ENCODE peak calls at places on chromosomes 7 and 10, in nine cellular contexts. G, W, T, C, X, L, D, V and A are unnamed samples. For H3K4me1, the result is how much of the 10 kb centered on the place peaks cover.

GRCh38 chr10:71486465-71487114 is 89.9 kb downstream of the CDH23 start:
- DNase-seq in G (peak), W (no peak), T (peak), C (peak), X (peak), L (no peak), D (no peak), V (peak), A (peak)

GRCh38 chr10:30750971-30751677 is 121.6 kb upstream of the LYZL2 start:
- DNase-seq in G (no peak), W (no peak), T (no peak), C (no peak), X (no peak), L (no peak), D (no peak), V (no peak), A (no peak)

GRCh38 chr7:26195182-26195581 is 5.4 kb downstream of the HNRNPA2B1 start:
- DNase-seq in G (no peak), W (no peak), T (no peak), C (no peak), X (no peak), L (no peak), D (no peak), V (no peak), A (no peak)

GRCh38 chr10:127903789-127904188 is 3.1 kb upstream of the PTPRE start:
- DNase-seq in G (no peak), W (no peak), T (no peak), C (no peak), X (no peak), L (no peak), D (no peak), V (no peak), A (no peak)

GRCh38 chr10:13659887-13660544 is 73.3 kb downstream of the PRPF18 start:
- DNase-seq in G (peak), W (peak), T (peak), C (peak), X (peak), L (peak), D (peak), V (peak), A (peak)

GRCh38 chr10:70190581-70190980 is 20.3 kb upstream of the SAR1A start:
- DNase-seq in G (no peak), W (no peak), T (no peak), C (no peak), X (peak), L (no peak), D (no peak), V (no peak), A (no peak)

GRCh38 chr10:101217450-101218281 is 11.6 kb downstream of the LBX1 start:
- DNase-seq in G (no peak), W (no peak), T (peak), C (peak), X (peak), L (peak), D (no peak), V (peak), A (no peak)

GRCh38 chr7:158612546-158612945 is 24.9 kb upstream of the PTPRN2 start:
- DNase-seq in G (no peak), W (no peak), T (no peak), C (no peak), X (no peak), L (no peak), D (no peak), V (no peak), A (no peak)

GRCh38 chr7:4682621-4683042 is 537 bp downstream of the FOXK1 start:
- DNase-seq in G (peak), W (peak), T (peak), C (peak), X (peak), L (peak), D (peak), V (peak), A (peak)

GRCh38 chr7:132380065-132380464 is 196.2 kb downstream of the PLXNA4 start:
- DNase-seq in G (peak), W (no peak), T (no peak), C (no peak), X (peak), L (no peak), D (no peak), V (peak), A (no peak)

GRCh38 chr10:86662186-86663045 is 5.9 kb upstream of the LDB3 start:
- DNase-seq in G (peak), W (no peak), T (no peak), C (no peak), X (no peak), L (peak), D (peak), V (no peak), A (peak)

GRCh38 chr10:62261666-62262065 is 7.0 kb downstream of the RTKN2 start:
- DNase-seq in G (no peak), W (no peak), T (peak), C (no peak), X (no peak), L (no peak), D (no peak), V (no peak), A (no peak)

GRCh38 chr10:63157845-63158624 is 24.9 kb downstream of the NRBF2 start:
- DNase-seq in G (no peak), W (peak), T (peak), C (peak), X (peak), L (no peak), D (no peak), V (peak), A (no peak)

GRCh38 chr7:128004623-128005022 is 26.6 kb downstream of the LRRC4 start:
- DNase-seq in G (no peak), W (no peak), T (no peak), C (no peak), X (no peak), L (no peak), D (no peak), V (no peak), A (no peak)

GRCh38 chr10:117929321-117930067 is 117.2 kb downstream of the RAB11FIP2 start:
- DNase-seq in G (no peak), W (no peak), T (no peak), C (no peak), X (no peak), L (no peak), D (no peak), V (no peak), A (no peak)

GRCh38 chr10:133156674-133157579 is 3.1 kb upstream of the KNDC1 start:
- DNase-seq in G (no peak), W (no peak), T (peak), C (no peak), X (no peak), L (peak), D (peak), V (no peak), A (no peak)

GRCh38 chr10:29555746-29556481 is 78.9 kb downstream of the SVIL start:
- DNase-seq in G (no peak), W (no peak), T (peak), C (peak), X (peak), L (no peak), D (no peak), V (no peak), A (no peak)

GRCh38 chr7:121872831-121873764 is at the start of gene PTPRZ1:
- DNase-seq in G (no peak), W (no peak), T (peak), C (no peak), X (peak), L (peak), D (no peak), V (peak), A (peak)

GRCh38 chr7:38369816-38370493 is 96.5 kb upstream of the TARP start:
- DNase-seq in G (peak), W (peak), T (peak), C (peak), X (peak), L (peak), D (peak), V (peak), A (peak)
- H3K27ac ChIP-seq in G (peak), W (no peak), T (no peak), C (no peak), X (no peak), L (no peak), D (no peak), V (no peak), A (no peak)

DNA sequence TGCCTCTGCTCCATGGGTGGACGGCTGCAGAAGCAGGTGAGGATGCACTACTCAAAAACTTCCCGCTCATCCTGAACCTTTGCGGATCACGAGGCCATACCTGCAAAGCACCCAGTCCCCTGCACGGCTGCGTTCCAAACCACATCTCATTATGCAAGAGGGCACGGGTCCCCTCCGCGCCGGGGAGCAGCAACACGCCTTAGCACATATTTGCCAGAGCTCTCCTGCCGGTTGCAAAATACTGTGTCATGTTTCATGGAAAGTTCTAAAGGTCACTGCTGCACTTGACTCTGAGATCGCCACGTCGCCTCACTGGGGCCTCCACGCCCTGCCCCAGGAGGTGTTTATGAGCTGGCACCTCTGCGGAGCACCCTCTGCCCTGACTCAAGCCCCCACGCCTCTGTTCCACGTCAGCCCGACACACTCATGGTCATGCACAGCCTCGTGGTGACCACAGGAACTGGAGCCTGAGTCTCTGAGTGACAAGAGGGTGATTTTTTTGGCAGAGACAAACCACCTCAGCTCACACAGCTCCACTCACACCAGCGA is 131.8 kb downstream of the PRKAG2 start:
- DNase-seq in G (peak), W (no peak), T (peak), C (peak), X (peak), L (peak), D (no peak), V (peak), A (peak)
- H3K4me1 ChIP-seq in G (under half), W (under half), T (under half), C (under half), X (under half), L (under half), D (under half), V (under half), A (under half)

GRCh38 chr10:97580421-97581367 is 3.5 kb upstream of the HOGA1 start:
- DNase-seq in G (no peak), W (no peak), T (no peak), C (no peak), X (no peak), L (peak), D (peak), V (no peak), A (no peak)
- H3K27ac ChIP-seq in G (peak), W (no peak), T (no peak), C (no peak), X (no peak), L (no peak), D (no peak), V (no peak), A (no peak)

DNA sequence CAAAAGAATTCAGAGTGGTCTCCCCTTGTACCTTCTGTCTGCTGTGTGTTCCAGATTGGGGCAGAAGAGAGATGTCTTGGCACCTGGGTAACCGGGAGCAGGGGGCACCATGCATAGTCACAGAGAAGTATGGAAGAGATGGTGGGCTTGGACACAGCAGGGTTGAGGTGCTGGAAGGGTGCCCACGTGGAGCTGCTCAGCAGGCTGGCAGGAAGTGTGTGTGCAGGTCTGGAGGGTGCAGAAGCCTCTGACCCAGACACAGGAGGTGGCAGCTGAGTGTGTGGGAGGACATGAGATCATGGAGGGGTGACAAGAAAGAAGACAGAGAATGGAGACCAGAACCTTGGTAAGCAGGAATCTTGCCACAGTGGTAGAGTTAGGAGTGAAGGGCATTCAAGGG is 42.3 kb upstream of the DUSP5 start:
- DNase-seq in G (no peak), W (no peak), T (no peak), C (no peak), X (no peak), L (no peak), D (peak), V (no peak), A (no peak)
- H3K4me1 ChIP-seq in G (under half), W (under half), T (under half), C (under half), X (under half), L (under half), D (under half), V (under half), A (under half)

DNA sequence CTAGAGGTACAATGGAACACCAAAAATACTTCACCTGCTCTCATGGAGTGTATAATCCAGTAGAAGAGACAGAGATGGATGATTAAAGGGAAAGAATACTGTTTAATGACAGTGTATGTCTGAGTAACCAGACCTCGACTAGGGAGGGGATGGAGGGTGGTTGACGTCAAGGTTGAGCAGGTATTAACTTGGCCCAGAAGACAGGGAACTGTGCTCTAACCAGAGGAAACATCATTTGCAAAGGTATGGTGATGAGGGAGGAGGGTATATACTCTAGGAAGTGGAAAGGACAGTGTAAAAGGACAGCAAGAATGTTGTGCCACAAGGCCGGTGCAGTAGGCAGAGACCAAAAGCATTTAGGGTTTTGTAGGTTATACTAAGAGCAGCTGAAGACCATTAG is 2.9 kb downstream of the MIOS start:
- DNase-seq in G (no peak), W (no peak), T (no peak), C (no peak), X (no peak), L (no peak), D (no peak), V (no peak), A (no peak)
- H3K27ac ChIP-seq in G (no peak), W (peak), T (no peak), C (no peak), X (no peak), L (no peak), D (no peak), V (peak), A (no peak)

GRCh38 chr7:92625617-92626016 is 35.4 kb upstream of the FAM133B start:
- DNase-seq in G (no peak), W (no peak), T (peak), C (peak), X (no peak), L (no peak), D (no peak), V (no peak), A (no peak)
- H3K4me1 ChIP-seq in G (under half), W (under half), T (under half), C (under half), X (under half), L (under half), D (under half), V (under half), A (under half)

DNA sequence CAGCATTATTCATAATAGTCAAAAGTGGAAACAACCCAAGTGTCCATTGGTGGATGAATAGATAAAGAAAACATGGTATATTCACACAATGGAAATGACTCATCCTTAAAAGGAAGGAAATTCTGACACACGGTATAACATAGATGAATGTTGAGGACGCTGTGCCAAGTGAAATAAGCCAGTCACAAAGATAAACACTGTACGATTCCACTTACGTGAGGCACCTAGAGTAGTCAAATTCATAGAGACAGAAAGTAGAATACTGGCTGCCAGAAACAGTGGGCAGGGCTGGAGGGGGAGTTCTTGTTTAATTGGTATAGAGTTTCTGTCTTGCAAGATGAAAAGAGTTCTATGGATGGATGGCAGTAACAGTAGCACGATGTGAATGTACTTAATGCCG is 26.6 kb upstream of the KAT6B start:
- DNase-seq in G (no peak), W (no peak), T (peak), C (peak), X (peak), L (no peak), D (no peak), V (no peak), A (no peak)
- H3K27ac ChIP-seq in G (no peak), W (no peak), T (no peak), C (peak), X (no peak), L (no peak), D (peak), V (no peak), A (no peak)

GRCh38 chr7:27709137-27710075 is 30.6 kb upstream of the TAX1BP1 start:
- DNase-seq in G (no peak), W (no peak), T (peak), C (peak), X (peak), L (no peak), D (no peak), V (no peak), A (no peak)
- H3K4me1 ChIP-seq in G (under half), W (under half), T (under half), C (under half), X (under half), L (under half), D (under half), V (under half), A (under half)

GRCh38 chr7:155621418-155621980 is 23.0 kb upstream of the RBM33 start:
- DNase-seq in G (no peak), W (no peak), T (no peak), C (no peak), X (no peak), L (no peak), D (no peak), V (no peak), A (no peak)

GRCh38 chr7:155620497-155620896 is 24.0 kb upstream of the RBM33 start:
- DNase-seq in G (no peak), W (no peak), T (no peak), C (no peak), X (no peak), L (no peak), D (no peak), V (no peak), A (no peak)

GRCh38 chr7:155619634-155620271 is 24.7 kb upstream of the RBM33 start:
- DNase-seq in G (no peak), W (no peak), T (no peak), C (no peak), X (no peak), L (no peak), D (no peak), V (no peak), A (no peak)

GRCh38 chr7:155618708-155619633 is 25.5 kb upstream of the RBM33 start:
- DNase-seq in G (no peak), W (no peak), T (peak), C (no peak), X (peak), L (no peak), D (no peak), V (peak), A (no peak)
- H3K27ac ChIP-seq in G (no peak), W (no peak), T (no peak), C (no peak), X (no peak), L (peak), D (no peak), V (peak), A (peak)